ENCODE peak calls at places on chromosome 7, in four cellular contexts. D, E, W and F are unnamed samples.

GRCh38 chr7:15489383-15489782 is 72.4 kb downstream of the AGMO start:
- DNase-seq in D (no peak), E (no peak), W (no peak), F (no peak)

GRCh38 chr7:148854975-148855374 is 29.1 kb downstream of the EZH2 start:
- DNase-seq in D (no peak), E (no peak), W (no peak), F (no peak)

GRCh38 chr7:123570390-123571182 is 13.0 kb upstream of the NDUFA5 start:
- DNase-seq in D (no peak), E (no peak), W (no peak), F (no peak)

GRCh38 chr7:121419201-121420148 is 23.4 kb upstream of the FAM3C start:
- DNase-seq in D (no peak), E (no peak), W (no peak), F (no peak)

GRCh38 chr7:51369746-51370145 is 53.1 kb upstream of the COBL start:
- DNase-seq in D (no peak), E (peak), W (no peak), F (no peak)

GRCh38 chr7:66269978-66270377 is 64.8 kb downstream of the TPST1 start:
- DNase-seq in D (no peak), E (no peak), W (no peak), F (no peak)

GRCh38 chr7:85489498-85489897 is 302.6 kb upstream of the SEMA3D start:
- DNase-seq in D (no peak), E (no peak), W (peak), F (no peak)

GRCh38 chr7:151721694-151722093 is 155.2 kb downstream of the PRKAG2 start:
- DNase-seq in D (no peak), E (no peak), W (no peak), F (no peak)

GRCh38 chr7:106841896-106842390 is 23.1 kb upstream of the PIK3CG start:
- DNase-seq in D (no peak), E (no peak), W (no peak), F (no peak)

GRCh38 chr7:18408461-18408860 is 87.1 kb upstream of the HDAC9 start:
- DNase-seq in D (no peak), E (no peak), W (peak), F (no peak)

GRCh38 chr7:47100815-47101435 is 481.0 kb downstream of the TNS3 start:
- DNase-seq in D (peak), E (peak), W (no peak), F (no peak)

GRCh38 chr7:98831641-98832221 is 38.1 kb downstream of the TMEM130 start:
- DNase-seq in D (peak), E (no peak), W (no peak), F (no peak)

GRCh38 chr7:98165827-98166667 is 45.2 kb upstream of the BHLHA15 start:
- DNase-seq in D (peak), E (peak), W (no peak), F (no peak)

GRCh38 chr7:39073432-39073831 is 95.7 kb downstream of the POU6F2 start:
- DNase-seq in D (no peak), E (no peak), W (no peak), F (no peak)

GRCh38 chr7:25788961-25789620 is 362.9 kb upstream of the NFE2L3 start:
- DNase-seq in D (no peak), E (no peak), W (no peak), F (no peak)

GRCh38 chr7:154503962-154504550 is 451.9 kb downstream of the DPP6 start:
- DNase-seq in D (no peak), E (peak), W (no peak), F (no peak)

GRCh38 chr7:94355389-94355788 is 39.3 kb upstream of the COL1A2 start:
- DNase-seq in D (no peak), E (no peak), W (no peak), F (no peak)

GRCh38 chr7:78736548-78736947 is 716.9 kb downstream of the MAGI2 start:
- DNase-seq in D (no peak), E (no peak), W (no peak), F (no peak)

GRCh38 chr7:66308411-66308810 is 103.3 kb downstream of the TPST1 start:
- DNase-seq in D (no peak), E (no peak), W (no peak), F (no peak)

GRCh38 chr7:121755818-121756501 is 117.0 kb upstream of the PTPRZ1 start:
- DNase-seq in D (no peak), E (no peak), W (no peak), F (no peak)

GRCh38 chr7:134992626-134993179 is 6.4 kb downstream of the AGBL3 start:
- DNase-seq in D (no peak), E (peak), W (no peak), F (no peak)

GRCh38 chr7:18126274-18126673 is 98.6 kb upstream of the PRPS1L1 start:
- DNase-seq in D (no peak), E (no peak), W (no peak), F (no peak)

GRCh38 chr7:116097365-116098009 is 66.9 kb upstream of the TFEC start:
- DNase-seq in D (no peak), E (no peak), W (peak), F (no peak)

GRCh38 chr7:128431221-128431620 is 21.4 kb upstream of the IMPDH1 start:
- DNase-seq in D (no peak), E (no peak), W (no peak), F (peak)

GRCh38 chr7:21869785-21870402 is 75.8 kb downstream of the CDCA7L start:
- DNase-seq in D (no peak), E (no peak), W (no peak), F (no peak)

GRCh38 chr7:101173752-101174244 is 6.3 kb downstream of the NAT16 start:
- DNase-seq in D (no peak), E (peak), W (no peak), F (no peak)

GRCh38 chr7:103660455-103661371 is 214.7 kb upstream of the SLC26A5 start:
- DNase-seq in D (no peak), E (no peak), W (no peak), F (no peak)

GRCh38 chr7:101166909-101167644 is 1.7 kb upstream of the VGF start:
- DNase-seq in D (no peak), E (no peak), W (no peak), F (no peak)

GRCh38 chr7:7221602-7222038 is 39.3 kb downstream of the C1GALT1 start:
- DNase-seq in D (no peak), E (no peak), W (peak), F (no peak)

GRCh38 chr7:100539436-100540006 is 518 bp downstream of the AGFG2 start:
- DNase-seq in D (no peak), E (no peak), W (no peak), F (no peak)

GRCh38 chr7:91683823-91684222 is 196.7 kb downstream of the MTERF1 start:
- DNase-seq in D (no peak), E (no peak), W (peak), F (no peak)

GRCh38 chr7:121202834-121203233 is 126.0 kb upstream of the WNT16 start:
- DNase-seq in D (no peak), E (no peak), W (no peak), F (no peak)

GRCh38 chr7:154919324-154920222 is 83.4 kb downstream of the PAXIP1 start:
- DNase-seq in D (no peak), E (no peak), W (no peak), F (no peak)

GRCh38 chr7:75732764-75733630 is 5.7 kb downstream of the HIP1 start:
- DNase-seq in D (no peak), E (no peak), W (no peak), F (no peak)

GRCh38 chr7:132758983-132759382 is 182.7 kb upstream of the PLXNA4 start:
- DNase-seq in D (no peak), E (no peak), W (no peak), F (no peak)

GRCh38 chr7:32108651-32109050 is 38.4 kb upstream of the PDE1C start:
- DNase-seq in D (peak), E (no peak), W (no peak), F (no peak)

GRCh38 chr7:158572000-158572828 is 15.4 kb downstream of the PTPRN2 start:
- DNase-seq in D (no peak), E (no peak), W (no peak), F (no peak)

GRCh38 chr7:63968629-63969028 is 30.0 kb upstream of the ZNF722 start:
- DNase-seq in D (no peak), E (no peak), W (no peak), F (no peak)

GRCh38 chr7:41881313-41882130 is 178.6 kb upstream of the INHBA start:
- DNase-seq in D (no peak), E (peak), W (no peak), F (peak)
- H3K4me3 ChIP-seq in D (no peak), E (peak), W (no peak), F (no peak)

GRCh38 chr7:156777364-156778069 is 115.5 kb downstream of the LMBR1 start:
- DNase-seq in D (no peak), E (no peak), W (no peak), F (no peak)
- H3K4me3 ChIP-seq in D (no peak), E (no peak), W (no peak), F (no peak)

GRCh38 chr7:95435422-95435780 is 573 bp upstream of the PON2 start:
- DNase-seq in D (peak), E (no peak), W (no peak), F (no peak)
- H3K4me3 ChIP-seq in D (peak), E (no peak), W (peak), F (peak)

GRCh38 chr7:137987968-137988367 is 13.9 kb downstream of the CREB3L2 start:
- DNase-seq in D (no peak), E (peak), W (no peak), F (no peak)
- H3K4me3 ChIP-seq in D (no peak), E (no peak), W (no peak), F (no peak)

DNA sequence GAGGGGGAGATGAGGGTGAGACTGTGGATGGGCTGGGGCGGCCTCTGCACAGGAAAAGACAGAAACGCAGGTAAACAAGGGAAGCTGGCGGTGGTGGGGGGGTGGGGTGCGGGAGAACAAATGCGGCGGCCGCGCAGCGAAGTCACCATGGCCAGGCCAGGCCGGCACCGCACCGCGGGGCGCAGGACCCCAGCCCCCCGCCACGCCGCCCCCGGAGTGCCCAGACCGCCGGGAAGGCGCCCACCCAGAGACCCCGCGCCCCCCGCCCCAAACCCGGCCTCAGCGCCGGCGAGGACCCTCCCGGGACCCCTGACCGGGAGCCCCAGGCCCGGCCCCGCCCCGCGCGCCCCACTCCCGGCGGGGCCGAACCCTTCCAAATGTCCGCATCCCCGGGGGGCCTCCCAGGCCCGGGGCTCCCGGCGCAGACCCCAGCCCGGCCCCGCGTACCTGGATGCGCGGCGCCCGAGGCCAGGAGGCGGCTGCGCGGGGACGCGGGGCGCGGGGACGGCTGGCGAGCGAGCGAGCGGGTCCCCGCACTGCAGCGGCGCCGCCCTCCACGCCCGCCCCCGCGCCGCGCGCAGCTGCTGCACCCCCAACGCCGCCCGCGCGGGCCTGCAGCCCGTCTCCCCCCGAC is 14.4 kb upstream of the DNAAF5 start:
- DNase-seq in D (no peak), E (no peak), W (no peak), F (no peak)
- H3K4me3 ChIP-seq in D (peak), E (no peak), W (peak), F (no peak)

GRCh38 chr7:1176891-1177373 is 16.9 kb upstream of the ZFAND2A start:
- DNase-seq in D (peak), E (peak), W (no peak), F (peak)
- H3K4me3 ChIP-seq in D (no peak), E (no peak), W (no peak), F (no peak)

GRCh38 chr7:27198138-27198841 is 1.6 kb downstream of the HOXA13 start:
- DNase-seq in D (no peak), E (no peak), W (no peak), F (no peak)

GRCh38 chr7:27194641-27195379 is 5.1 kb downstream of the HOXA13 start:
- DNase-seq in D (no peak), E (no peak), W (no peak), F (no peak)

GRCh38 chr7:27198871-27199801 is 755 bp downstream of the HOXA13 start:
- DNase-seq in D (no peak), E (no peak), W (no peak), F (no peak)

GRCh38 chr7:27196287-27196739 is 3.6 kb downstream of the HOXA13 start:
- DNase-seq in D (peak), E (peak), W (no peak), F (peak)

GRCh38 chr7:27197137-27198042 is 2.5 kb downstream of the HOXA13 start:
- DNase-seq in D (no peak), E (no peak), W (no peak), F (no peak)
- H3K4me3 ChIP-seq in D (no peak), E (no peak), W (no peak), F (no peak)

GRCh38 chr7:88867158-88867557 is 71.6 kb upstream of the TEX47 start:
- DNase-seq in D (no peak), E (no peak), W (no peak), F (no peak)
- H3K4me3 ChIP-seq in D (no peak), E (no peak), W (no peak), F (no peak)

GRCh38 chr7:110043514-110043913 is 1047.4 kb upstream of the LRRN3 start:
- DNase-seq in D (no peak), E (no peak), W (no peak), F (no peak)
- H3K4me3 ChIP-seq in D (no peak), E (no peak), W (no peak), F (no peak)